ENCODE peak calls at places on chromosome 22, in eight cellular contexts. J, P, I, A, R, Y, D and Q are unnamed samples.

GRCh38 chr22:44795701-44796630 is 43.6 kb downstream of the ARHGAP8 start:
- DNase-seq in J (no peak), P (no peak), I (no peak), A (no peak), R (no peak), Y (peak; percentile 57), D (no peak), Q (no peak)

GRCh38 chr22:23835773-23836144 is 3.0 kb downstream of the DERL3 start:
- DNase-seq in J (no peak), P (no peak), I (no peak), A (no peak), R (no peak), Y (no peak), D (no peak), Q (no peak)

GRCh38 chr22:21845558-21846452 is 21.6 kb downstream of the MAPK1 start:
- DNase-seq in J (no peak), P (no peak), I (no peak), A (no peak), R (no peak), Y (no peak), D (no peak), Q (no peak)

GRCh38 chr22:19799322-19800190 is 39.0 kb downstream of the TBX1 start:
- DNase-seq in J (no peak), P (no peak), I (no peak), A (no peak), R (peak; percentile 78), Y (no peak), D (no peak), Q (no peak)

GRCh38 chr22:28909375-28909774 is 26.0 kb downstream of the ZNRF3 start:
- DNase-seq in J (no peak), P (peak; percentile 42), I (no peak), A (no peak), R (no peak), Y (no peak), D (peak; percentile 80), Q (no peak)

GRCh38 chr22:11598492-11599440 is 3929.2 kb upstream of the OR11H1 start:
- DNase-seq in J (no peak), P (no peak), I (no peak), A (no peak), R (no peak), Y (no peak), D (no peak), Q (no peak)

GRCh38 chr22:40179535-40179934 is 1.8 kb downstream of the TNRC6B start:
- DNase-seq in J (no peak), P (no peak), I (no peak), A (no peak), R (no peak), Y (no peak), D (no peak), Q (no peak)

GRCh38 chr22:40714514-40714966 is 35.3 kb downstream of the MCHR1 start:
- DNase-seq in J (no peak), P (no peak), I (no peak), A (no peak), R (no peak), Y (peak; percentile 58), D (no peak), Q (peak; percentile 66)

GRCh38 chr22:19143967-19144400 is 467 bp downstream of the ESS2 start:
- DNase-seq in J (no peak), P (no peak), I (no peak), A (no peak), R (no peak), Y (no peak), D (peak; percentile 47), Q (peak; percentile 3)

GRCh38 chr22:33875316-33875715 is 45.0 kb downstream of the LARGE1 start:
- DNase-seq in J (no peak), P (no peak), I (no peak), A (no peak), R (no peak), Y (no peak), D (no peak), Q (no peak)

GRCh38 chr22:28939932-28940331 is 56.6 kb downstream of the ZNRF3 start:
- DNase-seq in J (no peak), P (no peak), I (no peak), A (no peak), R (no peak), Y (no peak), D (no peak), Q (no peak)

GRCh38 chr22:17077255-17077654 is 7.5 kb upstream of the IL17RA start:
- DNase-seq in J (no peak), P (no peak), I (no peak), A (no peak), R (peak; percentile 49), Y (no peak), D (no peak), Q (peak; percentile 60)

GRCh38 chr22:40571887-40572286 is 64.6 kb downstream of the MRTFA start:
- DNase-seq in J (no peak), P (no peak), I (no peak), A (no peak), R (no peak), Y (no peak), D (no peak), Q (no peak)

GRCh38 chr22:31153357-31153756 is 6.6 kb upstream of the RNF185 start:
- DNase-seq in J (no peak), P (no peak), I (no peak), A (no peak), R (no peak), Y (no peak), D (no peak), Q (no peak)

GRCh38 chr22:36221799-36222751 is 17.3 kb downstream of the APOL2 start:
- DNase-seq in J (peak; percentile 46), P (no peak), I (peak; percentile 52), A (peak; percentile 37), R (no peak), Y (peak; percentile 74), D (peak; percentile 63), Q (peak; percentile 47)

GRCh38 chr22:45548991-45549736 is 46.5 kb downstream of the FBLN1 start:
- DNase-seq in J (peak; percentile 84), P (no peak), I (no peak), A (no peak), R (no peak), Y (peak; percentile 67), D (no peak), Q (peak; percentile 38)

GRCh38 chr22:38106814-38107578 is 3.5 kb downstream of the BAIAP2L2 start:
- DNase-seq in J (no peak), P (no peak), I (no peak), A (no peak), R (no peak), Y (no peak), D (no peak), Q (no peak)

GRCh38 chr22:42202669-42203068 is 67.8 kb downstream of the TCF20 start:
- DNase-seq in J (no peak), P (peak; percentile 36), I (no peak), A (no peak), R (peak; percentile 5), Y (no peak), D (no peak), Q (peak; percentile 65)

GRCh38 chr22:48235744-48236143 is 1473.3 kb downstream of the TBC1D22A start:
- DNase-seq in J (no peak), P (no peak), I (no peak), A (no peak), R (no peak), Y (no peak), D (no peak), Q (no peak)

GRCh38 chr22:36852056-36852973 is 8.5 kb upstream of the NCF4 start:
- DNase-seq in J (no peak), P (no peak), I (no peak), A (no peak), R (no peak), Y (no peak), D (no peak), Q (no peak)